ENCODE peak calls at places on chromosomes 16 and 17, in five cellular contexts. One of them, this sample, is unnamed. For H3K36me3 and H3K4me1, the result is how much of the 10 kb centered on the place peaks cover.

GRCh38 chr17:83104577-83105505 is 25.4 kb downstream of the METRNL start:
- DNase-seq in thoracic aorta: no peak
- DNase-seq in colonic mucosa: no peak
- DNase-seq in fibroblast of lung: no peak
- DNase-seq in OCI-LY7: no peak
- DNase-seq in this sample: no peak

GRCh38 chr17:6172642-6173330 is 102.6 kb downstream of the WSCD1 start:
- DNase-seq in thoracic aorta: no peak
- DNase-seq in colonic mucosa: no peak
- DNase-seq in fibroblast of lung: no peak
- DNase-seq in OCI-LY7: no peak
- DNase-seq in this sample: no peak

GRCh38 chr16:6377956-6378355 is 954.7 kb upstream of the RBFOX1 start:
- DNase-seq in thoracic aorta: no peak
- DNase-seq in colonic mucosa: no peak
- DNase-seq in fibroblast of lung: no peak
- DNase-seq in OCI-LY7: no peak
- DNase-seq in this sample: no peak

GRCh38 chr16:53775821-53776431 is 72.0 kb downstream of the FTO start:
- DNase-seq in thoracic aorta: peak
- DNase-seq in colonic mucosa: peak
- DNase-seq in fibroblast of lung: peak
- DNase-seq in OCI-LY7: no peak
- DNase-seq in this sample: peak

GRCh38 chr16:89015271-89015859 is 38.4 kb upstream of the CBFA2T3 start:
- DNase-seq in thoracic aorta: no peak
- DNase-seq in colonic mucosa: no peak
- DNase-seq in fibroblast of lung: no peak
- DNase-seq in OCI-LY7: no peak
- DNase-seq in this sample: no peak

GRCh38 chr17:17696871-17697633 is 15.8 kb downstream of the RAI1 start:
- DNase-seq in thoracic aorta: no peak
- DNase-seq in colonic mucosa: peak
- DNase-seq in fibroblast of lung: no peak
- DNase-seq in OCI-LY7: no peak
- DNase-seq in this sample: no peak

GRCh38 chr17:29569245-29569950 is 897 bp downstream of the TP53I13 start:
- DNase-seq in thoracic aorta: no peak
- DNase-seq in colonic mucosa: peak
- DNase-seq in fibroblast of lung: no peak
- DNase-seq in OCI-LY7: no peak
- DNase-seq in this sample: peak

GRCh38 chr17:49117581-49118230 is 14.9 kb upstream of the B4GALNT2 start:
- DNase-seq in thoracic aorta: no peak
- DNase-seq in colonic mucosa: peak
- DNase-seq in fibroblast of lung: no peak
- DNase-seq in OCI-LY7: peak
- DNase-seq in this sample: no peak

GRCh38 chr16:22296225-22297113 is 740 bp upstream of the POLR3E start:
- DNase-seq in thoracic aorta: no peak
- DNase-seq in colonic mucosa: no peak
- DNase-seq in fibroblast of lung: no peak
- DNase-seq in OCI-LY7: peak
- DNase-seq in this sample: no peak

GRCh38 chr17:29619251-29619650 is 3.5 kb downstream of the CORO6 start:
- DNase-seq in thoracic aorta: no peak
- DNase-seq in colonic mucosa: no peak
- DNase-seq in fibroblast of lung: peak
- DNase-seq in OCI-LY7: peak
- DNase-seq in this sample: peak

DNA sequence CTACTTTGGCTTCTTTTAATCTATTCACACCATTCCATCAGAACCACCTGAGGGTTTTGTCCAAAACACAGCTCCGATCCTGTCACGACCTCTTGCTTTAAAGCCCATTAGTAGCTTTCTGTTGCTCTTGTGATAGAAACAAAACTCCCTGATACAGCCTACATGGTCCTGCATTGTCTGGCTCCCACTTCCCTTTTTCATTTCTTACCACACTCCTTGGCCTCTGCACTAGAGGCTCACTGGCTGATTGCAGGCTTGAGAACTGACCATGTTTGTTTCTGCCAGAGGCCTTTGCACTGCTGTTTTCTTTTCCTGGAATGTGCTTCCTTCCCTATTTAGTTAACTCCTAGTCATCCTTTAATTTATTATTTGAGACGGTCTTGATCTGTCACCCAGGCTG is 23.7 kb downstream of the IST1 start:
- DNase-seq in thoracic aorta: no peak
- DNase-seq in colonic mucosa: no peak
- DNase-seq in fibroblast of lung: no peak
- DNase-seq in OCI-LY7: no peak
- DNase-seq in this sample: no peak
- H3K36me3 ChIP-seq in thoracic aorta: half or more
- H3K36me3 ChIP-seq in colonic mucosa: half or more
- H3K36me3 ChIP-seq in fibroblast of lung: under half
- H3K36me3 ChIP-seq in OCI-LY7: half or more
- H3K36me3 ChIP-seq in this sample: half or more

GRCh38 chr17:46147167-46147749 is 46.0 kb downstream of the KANSL1 start:
- DNase-seq in thoracic aorta: no peak
- DNase-seq in colonic mucosa: no peak
- DNase-seq in fibroblast of lung: no peak
- DNase-seq in OCI-LY7: no peak
- DNase-seq in this sample: no peak
- H3K4me1 ChIP-seq in thoracic aorta: under half
- H3K4me1 ChIP-seq in colonic mucosa: under half
- H3K4me1 ChIP-seq in fibroblast of lung: under half
- H3K4me1 ChIP-seq in OCI-LY7: half or more
- H3K4me1 ChIP-seq in this sample: half or more

DNA sequence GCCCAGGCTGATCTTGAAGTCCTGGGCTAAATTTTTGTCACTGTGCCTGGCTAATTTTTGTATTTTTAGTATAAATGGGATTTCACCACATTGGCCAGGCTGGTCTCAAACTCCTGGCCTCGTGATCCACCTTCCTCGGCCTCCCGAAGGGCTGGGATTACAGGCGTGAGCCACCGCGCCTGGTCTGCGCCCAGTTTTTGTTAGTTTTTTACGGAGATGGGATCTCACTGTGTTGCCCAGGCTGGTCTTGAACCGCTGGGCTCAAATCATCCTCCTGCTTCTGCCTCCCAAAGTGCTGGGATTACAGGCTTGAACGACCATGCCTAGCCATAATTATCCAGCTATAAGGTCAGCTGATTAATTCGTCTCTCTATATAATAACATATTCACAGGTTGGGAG is 2.7 kb upstream of the CEMP1 start:
- DNase-seq in thoracic aorta: no peak
- DNase-seq in colonic mucosa: no peak
- DNase-seq in fibroblast of lung: no peak
- DNase-seq in OCI-LY7: no peak
- DNase-seq in this sample: no peak
- TF ChIP-seq CTCF in thoracic aorta: no peak
- TF ChIP-seq CTCF in colonic mucosa: no peak
- TF ChIP-seq CTCF in fibroblast of lung: no peak
- TF ChIP-seq CTCF in OCI-LY7: no peak
- TF ChIP-seq CTCF in this sample: no peak

GRCh38 chr16:57791156-57791902 is 11.0 kb downstream of the KIFC3 start:
- DNase-seq in thoracic aorta: no peak
- DNase-seq in colonic mucosa: no peak
- DNase-seq in fibroblast of lung: no peak
- DNase-seq in OCI-LY7: no peak
- DNase-seq in this sample: peak

GRCh38 chr16:57787519-57787905 is 14.8 kb downstream of the KIFC3 start:
- DNase-seq in thoracic aorta: no peak
- DNase-seq in colonic mucosa: no peak
- DNase-seq in fibroblast of lung: no peak
- DNase-seq in OCI-LY7: no peak
- DNase-seq in this sample: no peak

GRCh38 chr16:57786632-57787518 is 15.4 kb downstream of the KIFC3 start:
- DNase-seq in thoracic aorta: no peak
- DNase-seq in colonic mucosa: no peak
- DNase-seq in fibroblast of lung: no peak
- DNase-seq in OCI-LY7: no peak
- DNase-seq in this sample: peak

GRCh38 chr16:57788252-57788841 is 13.9 kb downstream of the KIFC3 start:
- DNase-seq in thoracic aorta: no peak
- DNase-seq in colonic mucosa: no peak
- DNase-seq in fibroblast of lung: no peak
- DNase-seq in OCI-LY7: no peak
- DNase-seq in this sample: no peak

GRCh38 chr16:57788951-57789350 is 13.3 kb downstream of the KIFC3 start:
- DNase-seq in thoracic aorta: no peak
- DNase-seq in colonic mucosa: no peak
- DNase-seq in fibroblast of lung: no peak
- DNase-seq in OCI-LY7: no peak
- DNase-seq in this sample: no peak
- H3K36me3 ChIP-seq in thoracic aorta: under half
- H3K36me3 ChIP-seq in colonic mucosa: under half
- H3K36me3 ChIP-seq in fibroblast of lung: under half
- H3K36me3 ChIP-seq in OCI-LY7: under half
- H3K36me3 ChIP-seq in this sample: half or more

GRCh38 chr17:45225964-45226530 is 4.4 kb downstream of the FMNL1 start:
- DNase-seq in thoracic aorta: peak
- DNase-seq in colonic mucosa: peak
- DNase-seq in fibroblast of lung: peak
- DNase-seq in OCI-LY7: peak
- DNase-seq in this sample: peak

GRCh38 chr17:45227631-45228120 is 6.0 kb downstream of the FMNL1 start:
- DNase-seq in thoracic aorta: no peak
- DNase-seq in colonic mucosa: no peak
- DNase-seq in fibroblast of lung: no peak
- DNase-seq in OCI-LY7: peak
- DNase-seq in this sample: peak

GRCh38 chr17:45228121-45228941 is 6.6 kb downstream of the FMNL1 start:
- DNase-seq in thoracic aorta: no peak
- DNase-seq in colonic mucosa: no peak
- DNase-seq in fibroblast of lung: no peak
- DNase-seq in OCI-LY7: peak
- DNase-seq in this sample: no peak

GRCh38 chr17:45226620-45227019 is 4.9 kb downstream of the FMNL1 start:
- DNase-seq in thoracic aorta: no peak
- DNase-seq in colonic mucosa: no peak
- DNase-seq in fibroblast of lung: no peak
- DNase-seq in OCI-LY7: peak
- DNase-seq in this sample: no peak

DNA sequence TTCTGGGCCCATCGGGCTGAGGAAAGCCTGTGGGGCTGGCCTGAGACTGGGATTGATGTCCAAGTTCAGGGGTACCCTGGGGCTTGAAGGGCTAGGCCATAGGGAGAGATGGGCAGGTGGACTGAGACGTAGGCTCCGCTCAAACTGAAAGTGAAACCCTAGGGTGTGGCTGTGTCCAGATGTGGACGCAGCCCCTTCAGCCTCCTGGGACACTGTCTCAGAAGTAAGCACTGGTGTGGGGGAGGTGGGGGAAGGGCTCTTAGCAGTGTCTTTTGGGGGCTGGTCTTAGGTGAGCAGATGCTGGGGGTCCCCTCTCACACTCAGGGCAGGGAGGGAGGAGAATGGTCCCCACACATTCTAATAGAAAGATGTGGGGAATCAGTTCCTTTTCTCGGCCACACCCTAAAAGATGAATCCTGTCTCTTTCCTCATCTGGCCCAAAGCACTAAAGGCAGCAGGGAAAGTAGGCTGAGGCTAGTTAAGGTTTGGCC is 5.5 kb downstream of the FMNL1 start:
- DNase-seq in thoracic aorta: no peak
- DNase-seq in colonic mucosa: peak
- DNase-seq in fibroblast of lung: no peak
- DNase-seq in OCI-LY7: peak
- DNase-seq in this sample: peak
- H3K4me1 ChIP-seq in thoracic aorta: under half
- H3K4me1 ChIP-seq in colonic mucosa: under half
- H3K4me1 ChIP-seq in fibroblast of lung: under half
- H3K4me1 ChIP-seq in OCI-LY7: half or more
- H3K4me1 ChIP-seq in this sample: half or more

GRCh38 chr17:30824002-30824355 is 513 bp downstream of the CRLF3 start:
- DNase-seq in thoracic aorta: no peak
- DNase-seq in colonic mucosa: no peak
- DNase-seq in fibroblast of lung: peak
- DNase-seq in OCI-LY7: peak
- DNase-seq in this sample: no peak

GRCh38 chr17:30827082-30827481 is 2.6 kb upstream of the CRLF3 start:
- DNase-seq in thoracic aorta: no peak
- DNase-seq in colonic mucosa: no peak
- DNase-seq in fibroblast of lung: no peak
- DNase-seq in OCI-LY7: no peak
- DNase-seq in this sample: no peak

GRCh38 chr17:30823425-30823824 is 1.1 kb downstream of the CRLF3 start:
- DNase-seq in thoracic aorta: no peak
- DNase-seq in colonic mucosa: no peak
- DNase-seq in fibroblast of lung: no peak
- DNase-seq in OCI-LY7: no peak
- DNase-seq in this sample: no peak

GRCh38 chr17:30821751-30822723 is 2.5 kb downstream of the CRLF3 start:
- DNase-seq in thoracic aorta: no peak
- DNase-seq in colonic mucosa: peak
- DNase-seq in fibroblast of lung: no peak
- DNase-seq in OCI-LY7: peak
- DNase-seq in this sample: no peak

DNA sequence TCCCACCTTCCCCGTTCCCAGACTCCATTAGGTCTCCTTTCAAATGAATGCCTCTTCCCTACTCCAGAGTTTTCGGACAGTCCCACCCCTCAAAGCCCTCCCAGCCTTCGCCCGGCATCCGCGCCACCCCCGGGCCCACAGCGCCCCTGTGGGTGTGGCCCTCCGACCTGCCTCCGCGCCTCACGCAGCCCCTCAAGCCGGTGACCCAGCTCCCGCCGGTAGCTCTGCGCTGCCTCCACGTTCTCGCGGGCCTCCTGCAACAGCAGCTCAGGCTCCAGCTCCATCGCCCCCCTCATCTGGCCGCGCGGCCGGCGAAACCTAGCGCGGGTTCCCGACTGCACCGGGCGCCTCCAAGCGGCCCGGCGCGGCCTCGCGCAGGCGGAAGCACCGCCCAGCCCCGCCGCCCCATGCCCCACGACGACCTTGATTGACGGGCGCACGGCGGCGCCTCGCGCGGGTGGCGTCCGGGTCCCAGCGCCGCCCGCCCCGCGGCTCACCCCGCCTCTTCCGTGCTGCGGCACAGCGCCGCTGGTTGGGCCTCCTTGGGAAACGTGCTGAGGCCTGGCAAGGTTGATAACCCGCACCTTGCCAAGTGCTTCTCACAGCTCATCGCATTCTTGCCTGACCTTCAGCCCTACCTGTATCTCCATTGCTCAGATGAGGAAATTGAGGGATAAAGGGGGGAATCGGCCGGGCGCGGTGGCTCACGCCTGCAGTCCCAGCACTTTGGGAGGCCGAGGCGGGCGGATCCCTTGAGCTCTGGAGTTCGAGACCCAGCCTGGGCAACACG is at the start of gene CRLF3:
- DNase-seq in thoracic aorta: peak
- DNase-seq in colonic mucosa: peak
- DNase-seq in fibroblast of lung: peak
- DNase-seq in OCI-LY7: peak
- DNase-seq in this sample: peak
- TF ChIP-seq CTCF in thoracic aorta: peak
- TF ChIP-seq CTCF in colonic mucosa: peak
- TF ChIP-seq CTCF in fibroblast of lung: peak
- TF ChIP-seq CTCF in OCI-LY7: peak
- TF ChIP-seq CTCF in this sample: peak

This sample was measured in heart left ventricle.